ENCODE peak calls at places on chromosomes 16 and 17, in eight cellular contexts. E, W, N, V, H, F, S and I are unnamed samples.

GRCh38 chr16:73152731-73153130 is 104.8 kb upstream of the ZFHX3 start:
- DNase-seq in E (no peak), W (no peak), N (no peak), V (peak; percentile 57), H (no peak), F (peak; percentile 13), S (no peak), I (no peak)

GRCh38 chr16:11668590-11669379 is 530 bp downstream of the SNN start:
- DNase-seq in E (peak; percentile 54), W (no peak), N (peak; percentile 40), V (peak; percentile 44), H (peak; percentile 44), F (no peak), S (no peak), I (no peak)

GRCh38 chr17:78010759-78011158 is 52.3 kb downstream of the TNRC6C start:
- DNase-seq in E (no peak), W (no peak), N (no peak), V (no peak), H (no peak), F (no peak), S (no peak), I (no peak)

GRCh38 chr16:80176114-80176513 is 364.7 kb upstream of the DYNLRB2 start:
- DNase-seq in E (no peak), W (no peak), N (no peak), V (no peak), H (no peak), F (no peak), S (peak; percentile 19), I (peak; percentile 24)

GRCh38 chr17:39339272-39339671 is 62.2 kb downstream of the FBXL20 start:
- DNase-seq in E (no peak), W (no peak), N (no peak), V (no peak), H (no peak), F (no peak), S (no peak), I (no peak)

GRCh38 chr17:29045026-29045425 is 2.1 kb downstream of the PIPOX start:
- DNase-seq in E (no peak), W (no peak), N (no peak), V (no peak), H (no peak), F (no peak), S (no peak), I (no peak)

GRCh38 chr16:55563797-55564196 is 2.7 kb upstream of the CAPNS2 start:
- DNase-seq in E (no peak), W (no peak), N (no peak), V (no peak), H (no peak), F (no peak), S (no peak), I (peak; percentile 10)

GRCh38 chr16:83967091-83967490 is 953 bp upstream of the NECAB2 start:
- DNase-seq in E (no peak), W (no peak), N (no peak), V (no peak), H (no peak), F (no peak), S (no peak), I (no peak)

GRCh38 chr16:66521951-66522771 is 27.8 kb downstream of the TK2 start:
- DNase-seq in E (peak; percentile 93), W (peak; percentile 67), N (peak; percentile 64), V (no peak), H (peak; percentile 42), F (no peak), S (peak; percentile 67), I (peak; percentile 81)

GRCh38 chr16:66523861-66524354 is 26.0 kb downstream of the TK2 start:
- DNase-seq in E (peak; percentile 84), W (no peak), N (no peak), V (no peak), H (no peak), F (no peak), S (no peak), I (no peak)

GRCh38 chr16:66522816-66523590 is 26.9 kb downstream of the TK2 start:
- DNase-seq in E (no peak), W (no peak), N (no peak), V (no peak), H (no peak), F (no peak), S (no peak), I (no peak)

GRCh38 chr16:66525396-66526180 is 24.3 kb downstream of the TK2 start:
- DNase-seq in E (no peak), W (no peak), N (no peak), V (no peak), H (no peak), F (no peak), S (no peak), I (no peak)

DNA sequence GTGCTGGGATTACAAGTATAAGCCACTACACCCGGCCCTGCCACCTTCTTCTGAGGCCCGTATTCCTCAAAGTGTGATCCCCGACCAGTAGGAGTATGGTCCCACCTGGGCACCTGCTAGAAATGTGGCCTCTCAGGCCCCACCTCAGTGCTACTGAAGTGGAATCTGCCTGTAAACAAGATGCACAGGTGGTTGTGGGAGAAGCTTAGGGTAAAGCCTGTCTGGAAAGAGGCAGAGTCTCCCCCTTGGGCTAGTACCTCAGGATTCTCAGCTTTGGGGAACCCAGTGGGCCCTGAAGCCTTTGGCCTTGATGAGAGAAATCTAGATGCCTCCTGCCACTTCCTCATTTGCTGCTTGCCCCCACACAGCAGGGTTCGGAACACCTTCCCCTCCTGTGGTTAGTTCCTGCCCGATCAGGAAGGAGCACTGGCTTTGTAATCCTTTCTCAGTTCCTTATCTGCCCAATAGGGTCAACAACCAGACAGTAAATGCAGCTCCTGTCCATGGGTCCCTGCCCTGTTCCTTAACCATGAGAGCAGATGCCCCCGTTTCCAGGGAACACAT is 25.2 kb downstream of the TK2 start:
- DNase-seq in E (peak; percentile 89), W (no peak), N (no peak), V (no peak), H (no peak), F (no peak), S (no peak), I (no peak)
- TF ChIP-seq CTCF in E (no peak), W (no peak), N (no peak), V (no peak), H (peak; percentile 16), F (no peak), S (no peak), I (no peak)

GRCh38 chr17:42518755-42519545 is 17.1 kb upstream of the NAGLU start:
- DNase-seq in E (peak; percentile 90), W (no peak), N (peak; percentile 34), V (no peak), H (peak; percentile 48), F (no peak), S (no peak), I (no peak)

GRCh38 chr17:42518046-42518754 is 17.8 kb upstream of the NAGLU start:
- DNase-seq in E (peak; percentile 91), W (peak; percentile 89), N (peak; percentile 74), V (no peak), H (peak; percentile 93), F (no peak), S (peak; percentile 99), I (peak; percentile 93)

GRCh38 chr17:42521036-42521435 is 15.0 kb upstream of the NAGLU start:
- DNase-seq in E (no peak), W (no peak), N (no peak), V (no peak), H (peak; percentile 61), F (no peak), S (no peak), I (no peak)

GRCh38 chr17:42520540-42520951 is 15.5 kb upstream of the NAGLU start:
- DNase-seq in E (no peak), W (no peak), N (no peak), V (peak; percentile 34), H (no peak), F (no peak), S (no peak), I (no peak)

GRCh38 chr17:42519546-42520444 is 16.2 kb upstream of the NAGLU start:
- DNase-seq in E (peak; percentile 87), W (peak; percentile 95), N (peak; percentile 89), V (peak; percentile 54), H (peak; percentile 97), F (no peak), S (peak; percentile 98), I (peak; percentile 83)
- TF ChIP-seq CTCF in E (no peak), W (no peak), N (no peak), V (no peak), H (no peak), F (no peak), S (no peak), I (no peak)

DNA sequence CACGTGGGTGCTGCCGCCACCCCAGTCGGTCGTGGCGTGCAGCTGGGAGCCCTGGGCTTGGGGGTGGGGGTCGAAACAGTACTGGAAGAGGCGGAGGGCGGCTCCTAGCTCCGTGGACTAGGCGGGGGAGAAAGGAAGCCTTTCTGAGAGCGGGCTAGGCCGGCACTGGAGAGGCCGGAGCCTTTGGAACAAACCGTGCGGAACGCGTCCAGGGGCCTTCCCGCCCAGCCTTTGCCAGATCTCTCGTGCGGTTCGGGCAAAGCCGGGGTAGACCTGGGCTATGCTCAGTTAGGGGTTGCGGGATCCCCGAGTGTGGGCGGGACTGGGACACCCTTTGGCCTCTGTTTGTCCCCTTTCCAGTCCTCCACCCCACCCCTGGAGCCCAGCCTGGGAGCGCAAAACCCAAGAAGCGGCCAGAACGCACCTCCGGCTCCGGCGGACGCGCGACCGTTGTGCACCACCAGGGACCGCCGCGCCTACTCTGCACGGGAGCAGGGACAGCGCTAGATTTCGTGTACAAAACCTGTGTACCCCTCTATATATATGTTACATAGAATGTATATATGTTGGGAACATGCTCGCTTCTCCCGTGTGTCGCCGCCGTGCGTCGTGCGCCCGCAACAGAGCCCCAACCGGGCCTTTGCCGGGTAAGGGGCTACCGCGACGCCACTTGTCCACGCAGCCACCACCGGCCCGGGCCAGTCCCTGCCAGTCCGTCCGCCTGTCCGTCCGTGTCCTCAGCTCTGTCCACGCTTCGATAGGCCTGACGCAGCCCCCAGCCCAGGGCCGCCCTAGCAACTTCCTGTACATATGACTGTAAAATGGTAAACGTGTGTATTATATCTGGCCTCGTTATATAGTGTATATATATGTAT is 26.2 kb downstream of the SREBF1 start:
- DNase-seq in E (no peak), W (no peak), N (peak; percentile 59), V (peak; percentile 60), H (peak; percentile 67), F (no peak), S (peak; percentile 49), I (no peak)
- TF ChIP-seq CTCF in E (no peak), W (peak; percentile 18), N (no peak), V (no peak), H (peak; percentile 9), F (no peak), S (no peak), I (no peak)

GRCh38 chr16:30051518-30051917 is 14.0 kb upstream of the ALDOA start:
- DNase-seq in E (no peak), W (no peak), N (no peak), V (no peak), H (no peak), F (no peak), S (peak; percentile 60), I (peak; percentile 40)

GRCh38 chr16:30054959-30055553 is 10.5 kb upstream of the ALDOA start:
- DNase-seq in E (peak; percentile 77), W (no peak), N (peak; percentile 49), V (peak; percentile 84), H (no peak), F (no peak), S (no peak), I (peak; percentile 88)

GRCh38 chr16:30053376-30054015 is 12.1 kb upstream of the ALDOA start:
- DNase-seq in E (no peak), W (no peak), N (no peak), V (no peak), H (no peak), F (no peak), S (no peak), I (no peak)

GRCh38 chr16:30054451-30054850 is 11.1 kb upstream of the ALDOA start:
- DNase-seq in E (no peak), W (no peak), N (no peak), V (no peak), H (no peak), F (no peak), S (no peak), I (no peak)

GRCh38 chr16:30052671-30053372 is 12.7 kb upstream of the ALDOA start:
- DNase-seq in E (peak; percentile 96), W (peak; percentile 84), N (peak; percentile 94), V (peak; percentile 94), H (peak; percentile 94), F (peak; percentile 82), S (peak; percentile 89), I (peak; percentile 91)
- TF ChIP-seq CTCF in E (no peak), W (no peak), N (no peak), V (no peak), H (no peak), F (no peak), S (no peak), I (no peak)